ENCODE peak calls at places on chromosome 21, in nine cellular contexts. Y is CD8-positive, alpha-beta T cell; F is PC-3; D is left lung; W is neural progenitor cell; G is fibroblast of lung; I is endodermal cell; H is CD4-positive, alpha-beta memory T cell; V is H1. K is an unnamed sample. For H3K36me3, the result is how much of the 10 kb centered on the place peaks cover.

GRCh38 chr21:36753556-36753955 is 54.6 kb downstream of the SIM2 start:
- DNase-seq in W (no peak), D (no peak), G (no peak), Y (no peak), V (no peak), H (no peak), F (peak), I (no peak), K (no peak)

GRCh38 chr21:15494481-15494880 is 235.3 kb upstream of the USP25 start:
- DNase-seq in F (no peak), D (no peak), V (no peak), Y (no peak), I (no peak), G (no peak), W (no peak), H (no peak), K (no peak)

GRCh38 chr21:29821230-29821629 is 118.6 kb downstream of the GRIK1 start:
- DNase-seq in I (no peak), H (no peak), Y (no peak), V (no peak), W (no peak), D (no peak), F (no peak), G (no peak), K (no peak)

GRCh38 chr21:37145635-37146111 is 72.6 kb downstream of the TTC3 start:
- DNase-seq in W (peak), D (no peak), I (peak), G (no peak), Y (no peak), H (no peak), V (no peak), F (peak), K (no peak)

GRCh38 chr21:28374881-28375280 is 617.8 kb downstream of the LTN1 start:
- DNase-seq in I (no peak), Y (no peak), G (no peak), D (no peak), H (no peak), W (no peak), V (no peak), F (no peak), K (no peak)

GRCh38 chr21:32687946-32688345 is 39.9 kb downstream of the SYNJ1 start:
- DNase-seq in D (no peak), V (no peak), Y (no peak), G (no peak), W (peak), I (no peak), H (no peak), F (no peak), K (no peak)

GRCh38 chr21:17139696-17140095 is 373.1 kb upstream of the CXADR start:
- DNase-seq in D (no peak), V (no peak), Y (no peak), F (no peak), H (no peak), I (no peak), G (peak), W (no peak), K (no peak)

GRCh38 chr21:38831526-38832467 is 26.1 kb downstream of the ETS2 start:
- DNase-seq in H (peak), D (peak), Y (no peak), W (no peak), V (no peak), F (peak), I (no peak), G (peak), K (peak)

GRCh38 chr21:36700961-36701911 is 2.3 kb downstream of the SIM2 start:
- DNase-seq in D (no peak), G (no peak), I (peak), W (peak), F (peak), V (no peak), Y (no peak), H (no peak), K (no peak)

GRCh38 chr21:29080454-29080930 is 7.0 kb upstream of the CCT8 start:
- DNase-seq in F (no peak), D (no peak), I (no peak), H (peak), G (no peak), W (no peak), V (no peak), Y (peak), K (no peak)

GRCh38 chr21:14284439-14284838 is 68.5 kb downstream of the RBM11 start:
- DNase-seq in I (no peak), G (no peak), F (no peak), D (no peak), W (no peak), H (no peak), V (no peak), Y (no peak), K (no peak)

GRCh38 chr21:34795152-34796141 is 126.7 kb downstream of the CLIC6 start:
- DNase-seq in H (no peak), G (peak), D (no peak), I (no peak), Y (no peak), W (no peak), F (peak), V (no peak), K (no peak)

GRCh38 chr21:34796518-34797201 is 127.9 kb downstream of the CLIC6 start:
- DNase-seq in H (no peak), W (no peak), Y (no peak), V (no peak), G (no peak), D (no peak), I (peak), F (peak), K (no peak)

GRCh38 chr21:34793471-34793870 is 124.7 kb downstream of the CLIC6 start:
- DNase-seq in W (no peak), I (no peak), F (no peak), D (no peak), G (no peak), Y (no peak), H (no peak), V (no peak), K (no peak)

GRCh38 chr21:34792504-34793089 is 123.8 kb downstream of the CLIC6 start:
- DNase-seq in I (no peak), H (no peak), D (no peak), F (no peak), G (no peak), V (no peak), Y (no peak), W (no peak), K (no peak)

GRCh38 chr21:34794686-34795085 is 125.9 kb downstream of the CLIC6 start:
- DNase-seq in G (no peak), W (no peak), F (no peak), Y (no peak), V (no peak), I (no peak), D (no peak), H (no peak), K (no peak)
- H3K27ac ChIP-seq in G (peak), W (no peak), F (peak), Y (no peak), V (no peak), I (no peak), D (peak), H (no peak), K (peak)

GRCh38 chr21:31282095-31282709 is 61.9 kb downstream of the TIAM1 start:
- DNase-seq in G (peak), F (peak), H (no peak), V (no peak), I (no peak), W (no peak), D (no peak), Y (no peak), K (no peak)
- H3K4me3 ChIP-seq in G (no peak), F (no peak), H (no peak), V (no peak), I (no peak), W (no peak), D (no peak), Y (no peak), K (no peak)

GRCh38 chr21:46109251-46110221 is 11.6 kb downstream of the COL6A2 start:
- DNase-seq in G (no peak), V (no peak), H (no peak), Y (peak), D (peak), I (peak), F (no peak), W (no peak), K (no peak)
- H3K36me3 ChIP-seq in G (under half), V (under half), H (under half), Y (under half), D (under half), I (half or more), F (under half), W (under half), K (under half)

GRCh38 chr21:34021726-34022125 is 51.7 kb upstream of the MRPS6 start:
- DNase-seq in G (no peak), D (no peak), V (no peak), F (no peak), I (no peak), Y (no peak), W (no peak), H (no peak), K (no peak)

GRCh38 chr21:34019402-34019801 is 54.0 kb upstream of the MRPS6 start:
- DNase-seq in F (no peak), H (no peak), G (no peak), V (no peak), D (no peak), W (no peak), I (no peak), Y (no peak), K (no peak)

GRCh38 chr21:34020005-34020847 is 53.2 kb upstream of the MRPS6 start:
- DNase-seq in F (no peak), D (no peak), Y (no peak), H (no peak), I (no peak), W (no peak), G (peak), V (no peak), K (no peak)

GRCh38 chr21:34022557-34023335 is 50.6 kb upstream of the MRPS6 start:
- DNase-seq in G (no peak), D (no peak), Y (peak), H (no peak), W (peak), I (peak), V (no peak), F (peak), K (peak)

DNA sequence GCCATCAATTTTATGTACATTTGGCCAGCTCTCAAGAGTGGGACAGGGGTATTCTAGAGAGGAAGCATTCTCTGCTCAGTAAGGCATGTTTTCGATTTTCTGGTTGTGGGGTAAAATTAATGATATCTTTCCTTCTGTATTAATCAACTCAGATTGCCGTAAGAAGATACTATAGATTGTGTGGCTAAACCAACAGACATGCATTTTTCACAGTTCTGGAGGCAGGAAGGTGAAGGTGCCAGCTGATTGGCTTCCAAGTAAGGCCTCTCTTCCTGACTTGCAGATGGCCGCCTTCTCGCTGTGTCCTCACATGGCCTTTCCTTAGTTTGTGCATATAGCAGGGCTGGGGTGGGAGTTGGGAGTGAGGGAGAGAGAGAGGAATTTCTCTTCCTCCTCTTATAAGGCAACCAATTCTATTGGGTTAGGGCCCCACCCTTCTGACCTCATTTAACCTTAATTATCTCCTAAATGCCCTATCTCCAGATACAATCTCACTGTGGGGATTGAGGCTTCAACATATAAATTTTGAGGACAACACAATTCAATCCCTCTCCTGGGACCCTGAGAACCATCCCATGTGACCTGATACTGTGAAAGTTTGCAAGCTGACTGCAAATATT is 52.3 kb upstream of the MRPS6 start:
- DNase-seq in Y (no peak), I (no peak), F (no peak), G (no peak), D (no peak), V (no peak), H (no peak), W (no peak), K (no peak)
- H3K27ac ChIP-seq in Y (no peak), I (no peak), F (no peak), G (no peak), D (no peak), V (no peak), H (no peak), W (no peak), K (no peak)

GRCh38 chr21:45440736-45441350 is 35.9 kb downstream of the COL18A1 start:
- DNase-seq in Y (no peak), V (no peak), W (no peak), G (no peak), I (no peak), H (peak), F (no peak), D (no peak), K (no peak)

GRCh38 chr21:45439901-45440461 is 35.0 kb downstream of the COL18A1 start:
- DNase-seq in W (no peak), D (no peak), Y (no peak), V (no peak), F (no peak), G (no peak), I (no peak), H (peak), K (no peak)

GRCh38 chr21:45439171-45439872 is 34.4 kb downstream of the COL18A1 start:
- DNase-seq in H (peak), G (peak), W (peak), I (peak), Y (peak), F (peak), D (peak), V (peak), K (peak)

GRCh38 chr21:45436371-45437040 is 31.5 kb downstream of the COL18A1 start:
- DNase-seq in V (no peak), W (no peak), I (no peak), G (no peak), H (peak), D (no peak), F (no peak), Y (no peak), K (no peak)

GRCh38 chr21:45438391-45439145 is 33.6 kb downstream of the COL18A1 start:
- DNase-seq in I (no peak), G (no peak), V (no peak), F (no peak), D (no peak), H (peak), Y (no peak), W (no peak), K (no peak)
- H3K4me3 ChIP-seq in I (no peak), G (no peak), V (no peak), F (peak), D (no peak), H (peak), Y (peak), W (no peak), K (peak)

GRCh38 chr21:46435786-46436227 is 22.9 kb upstream of the DIP2A start:
- DNase-seq in G (no peak), W (no peak), H (no peak), D (no peak), I (no peak), F (no peak), Y (no peak), V (no peak), K (peak)

GRCh38 chr21:46437511-46437910 is 21.2 kb upstream of the DIP2A start:
- DNase-seq in F (no peak), W (no peak), D (no peak), G (no peak), Y (no peak), I (no peak), V (no peak), H (no peak), K (peak)

GRCh38 chr21:46438241-46438640 is 20.4 kb upstream of the DIP2A start:
- DNase-seq in I (no peak), W (no peak), G (no peak), F (no peak), V (no peak), D (no peak), Y (no peak), H (no peak), K (peak)

GRCh38 chr21:46437096-46437498 is 21.6 kb upstream of the DIP2A start:
- DNase-seq in G (no peak), I (no peak), W (no peak), D (no peak), H (no peak), F (no peak), Y (no peak), V (no peak), K (peak)

DNA sequence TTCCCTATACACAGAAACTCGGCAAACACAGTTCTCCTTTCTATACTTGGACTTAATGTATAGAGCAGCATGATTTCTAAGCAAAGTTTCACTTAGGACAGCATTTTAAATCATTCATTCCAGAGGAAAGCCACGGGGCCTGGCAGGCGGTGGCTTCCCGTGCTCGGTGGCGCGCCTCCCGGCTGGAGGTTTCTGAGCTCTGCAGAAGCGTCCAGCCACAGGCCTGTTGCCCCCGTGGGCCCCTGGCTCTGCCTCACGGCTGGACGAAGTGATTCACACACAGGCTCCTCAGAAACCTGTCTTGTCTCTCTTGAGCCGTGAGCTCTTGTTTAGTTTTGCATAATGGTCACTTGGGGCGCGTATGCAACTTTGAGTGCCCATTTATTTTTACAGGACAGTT is 22.1 kb upstream of the DIP2A start:
- DNase-seq in D (no peak), H (no peak), Y (no peak), V (no peak), W (no peak), F (no peak), G (no peak), I (no peak), K (peak)
- H3K36me3 ChIP-seq in D (half or more), H (under half), Y (under half), V (under half), W (under half), F (under half), G (under half), I (half or more), K (half or more)

GRCh38 chr21:43754948-43755781 is 20.9 kb downstream of the CSTB start:
- DNase-seq in V (no peak), F (no peak), G (no peak), H (peak), W (no peak), I (no peak), Y (no peak), D (no peak), K (no peak)
- H3K27ac ChIP-seq in V (no peak), F (no peak), G (no peak), H (no peak), W (no peak), I (no peak), Y (no peak), D (no peak), K (no peak)

GRCh38 chr21:33981341-33982101 is 65.9 kb upstream of the ATP5PO start:
- DNase-seq in V (no peak), F (no peak), W (no peak), D (no peak), I (no peak), Y (no peak), G (no peak), H (no peak), K (no peak)
- H3K4me3 ChIP-seq in V (no peak), F (no peak), W (no peak), D (no peak), I (no peak), Y (no peak), G (no peak), H (no peak), K (no peak)

DNA sequence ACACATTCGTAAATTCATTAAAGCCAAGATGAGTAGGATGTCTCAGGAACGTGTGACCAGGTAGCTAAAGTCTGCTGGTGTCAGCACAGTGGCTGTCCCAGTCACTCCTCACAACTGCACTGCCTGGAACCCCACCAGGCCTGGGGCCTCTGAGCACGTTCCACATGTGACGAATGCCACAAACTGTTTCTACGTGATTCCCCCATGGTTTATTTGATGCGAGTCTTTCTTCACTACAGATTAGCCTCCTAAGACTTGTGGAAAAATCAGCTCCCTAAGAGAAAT is 33.2 kb downstream of the PRDM15 start:
- DNase-seq in G (no peak), I (no peak), V (no peak), D (no peak), F (no peak), Y (no peak), W (no peak), H (no peak), K (no peak)
- H3K36me3 ChIP-seq in G (under half), I (under half), V (under half), D (under half), F (under half), Y (under half), W (under half), H (under half), K (under half)

K was measured in lower lobe of right lung.